ENCODE peak calls at places on chromosome 14, in seven cellular contexts. H, N, R, Q, A, E and Z are unnamed samples.

GRCh38 chr14:32846821-32847220 is 91.9 kb upstream of the NPAS3 start:
- DNase-seq in H (no peak), N (no peak), R (no peak), Q (no peak), A (no peak), E (no peak), Z (no peak)

GRCh38 chr14:90624732-90625444 is 191.3 kb downstream of the TTC7B start:
- DNase-seq in H (no peak), N (peak), R (peak), Q (peak), A (no peak), E (peak), Z (peak)

GRCh38 chr14:104680056-104680805 is 9.2 kb upstream of the INF2 start:
- DNase-seq in H (no peak), N (peak), R (peak), Q (no peak), A (no peak), E (peak), Z (peak)

GRCh38 chr14:66477567-66477966 is 8.6 kb upstream of the CCDC196 start:
- DNase-seq in H (no peak), N (no peak), R (no peak), Q (no peak), A (no peak), E (no peak), Z (no peak)

GRCh38 chr14:79510659-79511058 is 700.6 kb downstream of the DIO2 start:
- DNase-seq in H (no peak), N (peak), R (peak), Q (no peak), A (no peak), E (no peak), Z (no peak)

GRCh38 chr14:58501214-58501816 is 73.8 kb downstream of the KIAA0586 start:
- DNase-seq in H (no peak), N (peak), R (peak), Q (no peak), A (peak), E (peak), Z (peak)

GRCh38 chr14:37721976-37722659 is 126.7 kb downstream of the TTC6 start:
- DNase-seq in H (no peak), N (peak), R (peak), Q (no peak), A (no peak), E (no peak), Z (peak)

GRCh38 chr14:104263671-104264358 is 125.4 kb downstream of the KIF26A start:
- DNase-seq in H (no peak), N (no peak), R (no peak), Q (peak), A (no peak), E (no peak), Z (no peak)

GRCh38 chr14:68941820-68942219 is 37.3 kb downstream of the ACTN1 start:
- DNase-seq in H (peak), N (peak), R (peak), Q (peak), A (no peak), E (peak), Z (peak)

DNA sequence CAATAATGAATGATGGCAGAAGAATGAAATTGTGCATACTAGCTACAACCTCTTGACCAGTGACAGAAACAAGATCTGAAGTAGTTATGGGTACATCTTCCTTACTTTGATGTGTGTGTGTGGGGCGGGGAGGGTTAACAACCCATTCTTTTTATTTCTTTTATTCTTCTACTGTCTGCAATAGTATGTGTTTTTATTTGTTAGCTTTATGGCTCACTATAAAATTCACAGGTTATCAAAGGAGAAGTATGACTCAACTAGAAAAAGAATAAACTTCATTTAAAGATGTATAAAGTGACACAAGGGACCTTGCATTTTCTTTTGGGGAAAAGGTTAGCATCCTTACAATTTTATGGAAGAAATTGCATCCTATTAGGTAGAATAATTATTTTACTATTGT is 430.5 kb downstream of the DAD1 start:
- DNase-seq in H (no peak), N (no peak), R (no peak), Q (no peak), A (no peak), E (no peak), Z (no peak)
- H3K4me2 ChIP-seq in H (no peak), N (no peak), R (no peak), Q (no peak), A (no peak), E (no peak), Z (no peak)

GRCh38 chr14:97369901-97370300 is 572.7 kb downstream of the VRK1 start:
- DNase-seq in H (no peak), N (no peak), R (no peak), Q (no peak), A (no peak), E (no peak), Z (no peak)
- H2BK120ac ChIP-seq in H (no peak), N (no peak), R (no peak), Q (no peak), A (no peak), E (no peak), Z (no peak)

GRCh38 chr14:100844846-100845245 is 18.9 kb downstream of the MEG3 start:
- DNase-seq in H (no peak), N (no peak), R (no peak), Q (no peak), A (no peak), E (no peak), Z (no peak)

GRCh38 chr14:100844082-100844408 is 18.1 kb downstream of the MEG3 start:
- DNase-seq in H (no peak), N (no peak), R (no peak), Q (no peak), A (no peak), E (no peak), Z (no peak)

GRCh38 chr14:100841445-100842403 is 15.8 kb downstream of the MEG3 start:
- DNase-seq in H (no peak), N (no peak), R (no peak), Q (no peak), A (no peak), E (no peak), Z (no peak)

GRCh38 chr14:100840751-100841444 is 15.0 kb downstream of the MEG3 start:
- DNase-seq in H (no peak), N (no peak), R (no peak), Q (no peak), A (no peak), E (no peak), Z (no peak)

DNA sequence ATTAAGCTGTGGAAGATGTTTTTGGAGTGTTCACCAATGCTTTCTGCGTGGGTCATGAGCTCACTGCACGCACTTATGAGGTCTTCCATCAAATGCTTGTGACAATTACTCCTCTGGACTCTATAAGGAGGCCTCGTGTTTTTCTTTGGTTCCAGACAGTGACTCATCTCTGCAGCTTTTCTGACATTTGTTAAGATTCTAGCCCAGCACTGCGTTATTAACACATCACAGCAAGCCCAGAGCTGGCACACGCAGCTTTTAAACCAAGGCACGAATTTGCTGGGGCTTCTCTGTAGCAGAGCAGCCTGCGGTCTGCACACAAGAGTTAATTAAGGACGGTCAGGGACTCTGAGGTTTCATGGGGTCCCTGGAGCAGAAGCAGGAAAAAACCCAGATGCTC is 16.9 kb downstream of the MEG3 start:
- DNase-seq in H (no peak), N (peak), R (peak), Q (no peak), A (no peak), E (no peak), Z (no peak)
- H3K23ac ChIP-seq in H (no peak), N (no peak), R (no peak), Q (no peak), A (no peak), E (no peak), Z (no peak)

DNA sequence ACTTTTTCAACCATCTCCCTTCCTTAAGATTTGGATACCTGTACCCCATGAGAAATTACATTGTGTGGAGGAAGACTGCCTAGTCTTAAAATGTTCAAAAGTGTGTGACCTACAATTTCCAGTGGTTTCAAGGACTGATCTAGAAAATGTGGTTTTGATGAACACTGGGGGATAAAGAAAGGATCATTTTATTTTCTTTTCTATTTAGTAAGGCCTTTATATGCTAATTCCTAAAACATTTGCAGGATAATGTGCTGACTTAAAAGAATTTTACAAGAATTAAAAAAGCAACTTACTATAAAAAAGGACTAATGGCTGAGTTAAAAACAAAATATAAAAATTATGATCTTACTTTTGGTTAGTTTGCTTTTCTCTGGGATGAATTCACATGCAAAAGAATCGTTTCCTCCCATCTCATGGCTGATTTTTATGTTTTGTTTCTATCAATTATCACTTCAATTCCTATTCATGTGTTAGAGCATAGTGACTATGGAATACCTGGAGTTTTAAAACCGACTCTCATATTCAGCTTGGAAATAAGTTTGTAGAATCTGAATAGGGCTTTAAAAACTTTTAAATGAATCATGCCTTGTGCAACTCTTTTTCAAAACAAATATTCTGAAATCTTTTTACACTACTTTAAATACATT is 39.9 kb upstream of the PYGL start:
- DNase-seq in H (no peak), N (no peak), R (no peak), Q (no peak), A (no peak), E (no peak), Z (no peak)
- H3K4me2 ChIP-seq in H (peak), N (no peak), R (no peak), Q (no peak), A (no peak), E (no peak), Z (no peak)

DNA sequence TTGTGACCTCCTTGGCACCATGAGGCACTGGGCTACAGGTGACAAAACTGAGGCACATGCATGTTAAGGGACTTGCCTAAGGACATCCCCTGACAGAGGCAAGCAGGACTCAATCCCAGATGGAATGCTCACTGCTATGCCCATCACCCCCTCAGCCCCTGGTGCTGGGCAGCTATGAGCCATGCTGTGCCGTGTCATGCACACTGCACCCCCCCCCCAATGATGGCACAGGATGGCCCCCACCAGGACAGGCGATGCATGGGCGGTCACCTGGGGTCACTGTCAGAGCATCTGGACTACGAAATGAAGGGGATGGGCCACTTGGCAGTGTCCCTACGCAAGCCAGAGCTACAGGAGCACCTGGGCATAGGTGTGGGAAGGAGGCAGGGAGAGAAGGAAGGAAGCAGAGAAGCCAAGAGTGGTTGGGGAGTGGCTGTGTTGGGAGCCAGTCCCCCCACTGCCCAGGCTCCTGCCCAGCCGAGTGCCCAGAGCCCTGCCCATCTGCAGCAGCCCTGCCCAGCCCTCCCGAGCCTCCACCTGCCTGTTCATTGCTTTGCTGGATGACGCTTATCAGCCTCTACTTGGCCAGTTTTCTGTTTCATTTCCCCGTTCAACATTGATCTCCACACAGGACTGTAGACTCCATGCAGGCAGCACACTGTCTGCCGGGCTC is 84.9 kb upstream of the DIO3 start:
- DNase-seq in H (no peak), N (no peak), R (no peak), Q (peak), A (no peak), E (no peak), Z (no peak)
- H2BK120ac ChIP-seq in H (peak), N (no peak), R (no peak), Q (no peak), A (no peak), E (no peak), Z (no peak)